ENCODE peak calls at places on chromosomes 13 and 19, in six cellular contexts. K is PC-3, U is GM12865, A is AG04450, Y is suprapubic skin, R is endodermal cell. M is an unnamed sample.

GRCh38 chr19:35349614-35350521 is 2.2 kb downstream of the FFAR1 start:
- DNase-seq in K (no peak), U (peak), A (no peak), Y (peak), R (peak), M (peak)

GRCh38 chr19:5154129-5154798 is 185.4 kb downstream of the KDM4B start:
- DNase-seq in K (peak), U (peak), A (no peak), Y (peak), R (peak), M (peak)

GRCh38 chr19:41758846-41759245 is 3.5 kb downstream of the CEACAM6 start:
- DNase-seq in K (peak), U (no peak), A (no peak), Y (no peak), R (no peak), M (no peak)

GRCh38 chr19:28598861-28599260 is 614.1 kb downstream of the UQCRFS1 start:
- DNase-seq in K (no peak), U (no peak), A (no peak), Y (no peak), R (no peak), M (no peak)

GRCh38 chr19:13356686-13357280 is 149.5 kb downstream of the CACNA1A start:
- DNase-seq in K (no peak), U (no peak), A (no peak), Y (no peak), R (no peak), M (no peak)

GRCh38 chr13:23806874-23807522 is 82.2 kb downstream of the MIPEP start:
- DNase-seq in K (no peak), U (peak), A (no peak), Y (no peak), R (no peak), M (no peak)

GRCh38 chr13:62653371-62653770 is 1237.7 kb upstream of the PCDH20 start:
- DNase-seq in K (peak), U (no peak), A (no peak), Y (no peak), R (no peak), M (no peak)

GRCh38 chr13:25860265-25860664 is 191.6 kb downstream of the SHISA2 start:
- DNase-seq in K (no peak), U (no peak), A (no peak), Y (no peak), R (no peak), M (no peak)

GRCh38 chr19:45403781-45404556 is 900 bp downstream of the PPP1R13L start:
- DNase-seq in K (peak), U (peak), A (no peak), Y (no peak), R (peak), M (no peak)

GRCh38 chr13:51396352-51396751 is 56.5 kb downstream of the INTS6 start:
- DNase-seq in K (no peak), U (peak), A (no peak), Y (no peak), R (no peak), M (no peak)

GRCh38 chr13:97445504-97446187 is 11.7 kb downstream of the RAP2A start:
- DNase-seq in K (no peak), U (no peak), A (no peak), Y (no peak), R (no peak), M (no peak)

GRCh38 chr13:48356750-48357149 is 53.2 kb downstream of the RB1 start:
- DNase-seq in K (no peak), U (no peak), A (no peak), Y (no peak), R (no peak), M (no peak)

GRCh38 chr13:95523598-95523997 is 28.9 kb upstream of the CLDN10 start:
- DNase-seq in K (no peak), U (no peak), A (no peak), Y (no peak), R (no peak), M (no peak)

GRCh38 chr13:112069727-112070300 is 2.9 kb downstream of the SOX1 start:
- DNase-seq in K (no peak), U (no peak), A (no peak), Y (peak), R (peak), M (no peak)

GRCh38 chr19:44685877-44686276 is 13.1 kb upstream of the CEACAM16 start:
- DNase-seq in K (peak), U (peak), A (no peak), Y (no peak), R (no peak), M (no peak)

GRCh38 chr13:113369189-113369588 is 5.3 kb upstream of the GRTP1 start:
- DNase-seq in K (no peak), U (no peak), A (no peak), Y (no peak), R (no peak), M (peak)

GRCh38 chr19:17001603-17002183 is 24.9 kb downstream of the CPAMD8 start:
- DNase-seq in K (no peak), U (no peak), A (no peak), Y (no peak), R (peak), M (no peak)

GRCh38 chr13:109694972-109695371 is 91.4 kb downstream of the IRS2 start:
- DNase-seq in K (no peak), U (no peak), A (no peak), Y (no peak), R (no peak), M (no peak)

GRCh38 chr13:98997738-98998641 is 20.1 kb upstream of the DOCK9 start:
- DNase-seq in K (peak), U (peak), A (no peak), Y (no peak), R (peak), M (no peak)

GRCh38 chr19:11861301-11861700 is 12.8 kb downstream of the ZNF439 start:
- DNase-seq in K (no peak), U (no peak), A (no peak), Y (no peak), R (no peak), M (no peak)
- TF ChIP-seq CTCF in K (no peak), U (no peak), A (no peak), Y (no peak), R (no peak), M (no peak)

DNA sequence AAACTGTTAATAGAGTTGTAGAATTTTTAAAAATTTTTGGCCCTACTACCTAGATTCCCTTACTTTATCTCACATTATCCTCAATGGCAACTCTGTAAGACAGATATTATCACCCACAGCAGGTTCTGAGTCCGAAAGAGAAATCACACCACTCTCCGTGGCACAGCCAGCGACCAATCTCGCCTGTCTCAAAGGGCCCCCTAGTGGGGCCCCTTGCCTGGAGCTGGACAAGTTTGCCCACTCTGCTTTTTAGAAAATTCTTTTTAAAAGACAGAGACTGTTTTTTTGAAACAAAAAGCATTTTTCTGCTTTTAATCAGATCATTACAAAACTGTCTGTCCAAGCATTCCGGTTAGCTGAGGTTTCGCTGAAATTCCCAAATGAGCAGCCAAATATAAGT is 21.7 kb downstream of the PHF11 start:
- DNase-seq in K (no peak), U (peak), A (no peak), Y (no peak), R (peak), M (no peak)
- TF ChIP-seq CTCF in K (peak), U (no peak), A (peak), Y (no peak), R (peak), M (peak)

DNA sequence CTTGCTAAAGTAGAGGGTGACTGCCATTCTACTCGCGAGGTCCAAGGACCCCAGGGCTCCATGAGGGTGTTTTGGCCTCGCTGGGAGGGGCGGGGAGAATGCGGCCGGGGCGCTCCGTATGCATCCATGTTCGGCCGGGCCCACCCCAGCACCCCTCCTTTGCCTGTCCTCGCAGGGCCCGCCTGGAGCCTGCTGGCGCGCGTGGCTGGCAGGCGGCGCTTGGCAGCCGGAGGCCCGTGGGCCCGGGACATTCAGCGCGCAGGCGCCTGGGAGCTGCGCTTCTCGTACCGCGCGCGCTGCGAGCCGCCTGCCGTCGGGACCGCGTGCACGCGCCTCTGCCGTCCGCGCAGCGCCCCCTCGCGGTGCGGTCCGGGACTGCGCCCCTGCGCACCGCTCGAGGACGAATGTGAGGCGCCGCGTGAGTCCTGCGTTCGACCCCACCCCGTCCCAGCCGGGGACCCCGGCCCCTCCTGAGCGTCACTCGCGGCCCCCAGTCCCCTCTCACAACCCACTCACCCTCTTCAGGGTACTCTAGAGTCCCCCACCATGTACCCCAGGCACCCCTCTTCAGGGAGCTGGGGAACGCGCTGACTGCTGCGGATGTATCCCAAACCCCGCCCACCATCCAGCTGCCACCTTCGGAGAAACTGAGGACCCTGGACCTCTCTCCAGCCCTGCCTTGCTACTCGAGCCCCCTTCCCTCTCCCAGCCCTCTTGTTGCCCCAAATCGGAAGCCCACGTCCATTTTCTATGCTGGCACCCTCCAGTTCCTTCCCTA is 4.1 kb downstream of the DLL3 start:
- DNase-seq in K (no peak), U (peak), A (no peak), Y (no peak), R (peak), M (peak)
- TF ChIP-seq CTCF in K (peak), U (peak), A (peak), Y (peak), R (peak), M (peak)

GRCh38 chr19:29779921-29780320 is 31.9 kb upstream of the CCNE1 start:
- DNase-seq in K (no peak), U (peak), A (no peak), Y (no peak), R (peak), M (no peak)
- TF ChIP-seq CTCF in K (no peak), U (peak), A (no peak), Y (no peak), R (peak), M (no peak)

GRCh38 chr19:38663156-38663651 is 15.8 kb downstream of the ACTN4 start:
- DNase-seq in K (no peak), U (no peak), A (no peak), Y (no peak), R (no peak), M (no peak)

GRCh38 chr19:38660724-38661123 is 13.3 kb downstream of the ACTN4 start:
- DNase-seq in K (no peak), U (no peak), A (no peak), Y (no peak), R (no peak), M (no peak)

GRCh38 chr19:38662508-38663155 is 15.2 kb downstream of the ACTN4 start:
- DNase-seq in K (no peak), U (no peak), A (no peak), Y (no peak), R (no peak), M (no peak)

GRCh38 chr19:38661166-38661565 is 13.7 kb downstream of the ACTN4 start:
- DNase-seq in K (no peak), U (no peak), A (no peak), Y (no peak), R (no peak), M (no peak)

GRCh38 chr19:38661996-38662395 is 14.5 kb downstream of the ACTN4 start:
- DNase-seq in K (peak), U (no peak), A (no peak), Y (no peak), R (no peak), M (no peak)
- TF ChIP-seq CTCF in K (no peak), U (no peak), A (no peak), Y (no peak), R (no peak), M (no peak)

GRCh38 chr19:8254286-8255001 is 45.3 kb downstream of the CERS4 start:
- DNase-seq in K (no peak), U (no peak), A (no peak), Y (no peak), R (no peak), M (no peak)

GRCh38 chr19:8253678-8254077 is 44.5 kb downstream of the CERS4 start:
- DNase-seq in K (no peak), U (no peak), A (no peak), Y (no peak), R (no peak), M (no peak)

GRCh38 chr19:8251025-8251472 is 41.9 kb downstream of the CERS4 start:
- DNase-seq in K (no peak), U (no peak), A (no peak), Y (peak), R (no peak), M (no peak)

GRCh38 chr19:8250596-8250995 is 41.4 kb downstream of the CERS4 start:
- DNase-seq in K (no peak), U (no peak), A (no peak), Y (no peak), R (no peak), M (no peak)

DNA sequence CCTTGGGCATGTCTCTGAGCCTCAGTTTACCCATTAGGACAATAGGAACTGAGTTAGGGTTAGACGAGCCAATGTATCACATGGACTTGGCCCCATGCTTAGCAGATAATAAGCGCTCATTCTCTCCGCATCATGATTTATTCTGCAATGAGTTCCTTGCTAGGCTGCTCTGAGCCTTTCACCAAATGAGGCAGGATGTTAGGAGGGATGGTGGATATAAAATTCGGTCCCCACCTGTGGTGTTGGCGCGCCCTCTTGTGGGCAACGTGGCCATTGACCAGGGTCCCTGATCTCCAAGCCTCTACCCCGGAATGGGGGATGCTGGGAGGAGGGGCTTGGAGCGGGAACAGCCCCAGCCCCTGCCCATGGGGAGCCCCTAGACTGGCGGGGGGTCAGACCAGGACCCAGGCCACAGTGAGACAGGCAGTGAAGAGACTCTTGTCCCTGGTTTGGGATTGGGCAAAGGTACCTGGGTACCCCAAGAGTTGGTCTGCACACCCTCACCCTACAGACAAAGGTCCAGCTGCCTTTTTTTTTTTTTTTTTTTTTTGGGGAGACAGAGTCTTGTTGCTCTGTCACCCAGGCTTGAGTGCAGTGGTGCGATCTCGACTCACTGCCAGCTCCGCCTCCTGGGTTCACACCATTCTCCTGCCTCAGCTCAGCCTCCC is 43.9 kb downstream of the CERS4 start:
- DNase-seq in K (peak), U (peak), A (peak), Y (peak), R (peak), M (peak)
- TF ChIP-seq CTCF in K (peak), U (peak), A (peak), Y (peak), R (peak), M (peak)

M was measured in type B pancreatic cell.